ENCODE peak calls at places on chromosomes 1 and 21, in four cellular contexts. U is stimulated activated CD8-positive, alpha-beta memory T cell treated with anti-CD3 and anti-CD28 coated beads, Interleukin-4, amount 100 ng/mL, for 1 hour; D is T47D; G is psoas muscle. I is an unnamed sample.

GRCh38 chr1:174815036-174815435 is 184.7 kb upstream of the CACYBP start:
- DNase-seq in U (no peak), D (no peak), G (no peak), I (no peak)

GRCh38 chr1:225480825-225481434 is 53.1 kb upstream of the LBR start:
- DNase-seq in U (no peak), D (peak), G (no peak), I (no peak)

GRCh38 chr1:16117369-16117768 is 38.5 kb downstream of the EPHA2 start:
- DNase-seq in U (no peak), D (no peak), G (no peak), I (no peak)

GRCh38 chr1:204149107-204149506 is 2.7 kb downstream of the ETNK2 start:
- DNase-seq in U (no peak), D (peak), G (no peak), I (peak)

GRCh38 chr1:33118274-33118673 is 37.3 kb downstream of the AZIN2 start:
- DNase-seq in U (no peak), D (no peak), G (no peak), I (no peak)

GRCh38 chr1:202007703-202008489 is 2.5 kb upstream of the ELF3 start:
- DNase-seq in U (no peak), D (peak), G (no peak), I (peak)

GRCh38 chr1:9294910-9295636 is 2.4 kb downstream of the SPSB1 start:
- DNase-seq in U (no peak), D (peak), G (peak), I (no peak)

GRCh38 chr1:214331827-214332423 is 51.0 kb downstream of the SMYD2 start:
- DNase-seq in U (no peak), D (peak), G (peak), I (no peak)

GRCh38 chr1:58971629-58972140 is 187.8 kb upstream of the JUN start:
- DNase-seq in U (no peak), D (no peak), G (peak), I (no peak)

GRCh38 chr1:85245891-85246290 is 13.6 kb downstream of the C1orf52 start:
- DNase-seq in U (no peak), D (no peak), G (no peak), I (no peak)

GRCh38 chr21:35070436-35070835 is 21.3 kb upstream of the RUNX1 start:
- DNase-seq in U (no peak), D (no peak), G (no peak), I (no peak)

GRCh38 chr21:37564924-37565529 is 198.5 kb downstream of the DYRK1A start:
- DNase-seq in U (no peak), D (no peak), G (no peak), I (no peak)

GRCh38 chr1:17550684-17551584 is 11.4 kb downstream of the ARHGEF10L start:
- DNase-seq in U (no peak), D (peak), G (no peak), I (no peak)

GRCh38 chr1:53112861-53113260 is 29.6 kb downstream of the SLC1A7 start:
- DNase-seq in U (no peak), D (no peak), G (no peak), I (no peak)

GRCh38 chr1:169517544-169518186 is 31.9 kb upstream of the SLC19A2 start:
- DNase-seq in U (no peak), D (no peak), G (no peak), I (no peak)

GRCh38 chr1:183739640-183740385 is 65.1 kb upstream of the RGL1 start:
- DNase-seq in U (no peak), D (no peak), G (no peak), I (no peak)